ENCODE peak calls at places on chromosome 21, in five cellular contexts. One of them, this sample, is unnamed.

GRCh38 chr21:42460391-42461184 is 35.4 kb downstream of the RSPH1 start:
- DNase-seq in fibroblast of lung: no peak
- DNase-seq in brain microvascular endothelial cell: no peak
- DNase-seq in heart left ventricle: no peak
- DNase-seq in GM23338: peak
- DNase-seq in this sample: no peak

GRCh38 chr21:26715878-26716506 is 129.2 kb downstream of the ADAMTS1 start:
- DNase-seq in GM23338: peak
- DNase-seq in brain microvascular endothelial cell: peak
- DNase-seq in heart left ventricle: peak
- DNase-seq in fibroblast of lung: peak
- DNase-seq in this sample: peak

GRCh38 chr21:42218836-42219605 is at the start of gene ABCG1:
- DNase-seq in brain microvascular endothelial cell: no peak
- DNase-seq in fibroblast of lung: peak
- DNase-seq in heart left ventricle: peak
- DNase-seq in GM23338: peak
- DNase-seq in this sample: peak

GRCh38 chr21:42663860-42664535 is 10.6 kb downstream of the PDE9A start:
- DNase-seq in brain microvascular endothelial cell: no peak
- DNase-seq in fibroblast of lung: no peak
- DNase-seq in heart left ventricle: no peak
- DNase-seq in GM23338: no peak
- DNase-seq in this sample: no peak

GRCh38 chr21:33543505-33544129 is 779 bp downstream of the SON start:
- DNase-seq in heart left ventricle: peak
- DNase-seq in GM23338: no peak
- DNase-seq in brain microvascular endothelial cell: peak
- DNase-seq in fibroblast of lung: no peak
- DNase-seq in this sample: no peak

GRCh38 chr21:38476385-38476784 is 21.9 kb downstream of the ERG start:
- DNase-seq in GM23338: no peak
- DNase-seq in brain microvascular endothelial cell: no peak
- DNase-seq in heart left ventricle: peak
- DNase-seq in fibroblast of lung: no peak
- DNase-seq in this sample: no peak

GRCh38 chr21:32772281-32773047 is 909 bp upstream of the PAXBP1 start:
- DNase-seq in heart left ventricle: no peak
- DNase-seq in fibroblast of lung: peak
- DNase-seq in GM23338: peak
- DNase-seq in brain microvascular endothelial cell: no peak
- DNase-seq in this sample: peak

GRCh38 chr21:38819719-38820147 is 14.0 kb downstream of the ETS2 start:
- DNase-seq in fibroblast of lung: peak
- DNase-seq in brain microvascular endothelial cell: peak
- DNase-seq in heart left ventricle: no peak
- DNase-seq in GM23338: no peak
- DNase-seq in this sample: peak

GRCh38 chr21:26280715-26281310 is 110.2 kb upstream of the APP start:
- DNase-seq in GM23338: peak
- DNase-seq in fibroblast of lung: no peak
- DNase-seq in heart left ventricle: no peak
- DNase-seq in brain microvascular endothelial cell: no peak
- DNase-seq in this sample: peak

GRCh38 chr21:29055080-29055479 is 18.4 kb downstream of the CCT8 start:
- DNase-seq in fibroblast of lung: no peak
- DNase-seq in GM23338: no peak
- DNase-seq in heart left ventricle: no peak
- DNase-seq in brain microvascular endothelial cell: no peak
- DNase-seq in this sample: no peak

GRCh38 chr21:26449161-26449560 is 123.9 kb downstream of the CYYR1 start:
- DNase-seq in heart left ventricle: no peak
- DNase-seq in brain microvascular endothelial cell: peak
- DNase-seq in GM23338: no peak
- DNase-seq in fibroblast of lung: peak
- DNase-seq in this sample: peak

GRCh38 chr21:37915941-37916794 is at the start of gene KCNJ6:
- DNase-seq in fibroblast of lung: peak
- DNase-seq in heart left ventricle: peak
- DNase-seq in brain microvascular endothelial cell: peak
- DNase-seq in GM23338: peak
- DNase-seq in this sample: peak

GRCh38 chr21:42232176-42232825 is 13.4 kb downstream of the ABCG1 start:
- DNase-seq in GM23338: no peak
- DNase-seq in heart left ventricle: no peak
- DNase-seq in brain microvascular endothelial cell: no peak
- DNase-seq in fibroblast of lung: no peak
- DNase-seq in this sample: no peak

GRCh38 chr21:42760361-42760970 is 107.0 kb downstream of the PDE9A start:
- DNase-seq in brain microvascular endothelial cell: no peak
- DNase-seq in heart left ventricle: no peak
- DNase-seq in fibroblast of lung: no peak
- DNase-seq in GM23338: no peak
- DNase-seq in this sample: no peak

GRCh38 chr21:35199733-35200015 is 150.6 kb upstream of the RUNX1 start:
- DNase-seq in GM23338: no peak
- DNase-seq in heart left ventricle: no peak
- DNase-seq in fibroblast of lung: no peak
- DNase-seq in brain microvascular endothelial cell: no peak
- DNase-seq in this sample: no peak

GRCh38 chr21:41477641-41478318 is 30.2 kb downstream of the TMPRSS2 start:
- DNase-seq in fibroblast of lung: peak
- DNase-seq in brain microvascular endothelial cell: no peak
- DNase-seq in GM23338: peak
- DNase-seq in heart left ventricle: no peak
- DNase-seq in this sample: no peak

GRCh38 chr21:14452842-14453241 is 69.9 kb upstream of the HSPA13 start:
- DNase-seq in heart left ventricle: no peak
- DNase-seq in GM23338: no peak
- DNase-seq in fibroblast of lung: no peak
- DNase-seq in brain microvascular endothelial cell: no peak
- DNase-seq in this sample: no peak

GRCh38 chr21:42219606-42220137 is 732 bp downstream of the ABCG1 start:
- DNase-seq in heart left ventricle: no peak
- DNase-seq in brain microvascular endothelial cell: no peak
- DNase-seq in GM23338: peak
- DNase-seq in fibroblast of lung: peak
- DNase-seq in this sample: peak

GRCh38 chr21:28159396-28159795 is 833.3 kb downstream of the LTN1 start:
- DNase-seq in GM23338: no peak
- DNase-seq in heart left ventricle: no peak
- DNase-seq in brain microvascular endothelial cell: no peak
- DNase-seq in fibroblast of lung: no peak
- DNase-seq in this sample: no peak

GRCh38 chr21:28833181-28833580 is 159.5 kb downstream of the LTN1 start:
- DNase-seq in brain microvascular endothelial cell: no peak
- DNase-seq in heart left ventricle: no peak
- DNase-seq in fibroblast of lung: no peak
- DNase-seq in GM23338: no peak
- DNase-seq in this sample: no peak

GRCh38 chr21:25964009-25964408 is 206.6 kb downstream of the APP start:
- DNase-seq in fibroblast of lung: peak
- DNase-seq in brain microvascular endothelial cell: no peak
- DNase-seq in GM23338: no peak
- DNase-seq in heart left ventricle: no peak
- DNase-seq in this sample: no peak

GRCh38 chr21:26887241-26887640 is 42.0 kb upstream of the ADAMTS1 start:
- DNase-seq in heart left ventricle: no peak
- DNase-seq in brain microvascular endothelial cell: peak
- DNase-seq in fibroblast of lung: peak
- DNase-seq in GM23338: no peak
- DNase-seq in this sample: peak

GRCh38 chr21:32770514-32771133 is 931 bp downstream of the PAXBP1 start:
- DNase-seq in GM23338: no peak
- DNase-seq in fibroblast of lung: no peak
- DNase-seq in heart left ventricle: no peak
- DNase-seq in brain microvascular endothelial cell: peak
- DNase-seq in this sample: peak

GRCh38 chr21:23131177-23131576 is 2133.0 kb downstream of the NCAM2 start:
- DNase-seq in GM23338: peak
- DNase-seq in brain microvascular endothelial cell: no peak
- DNase-seq in heart left ventricle: no peak
- DNase-seq in fibroblast of lung: no peak
- DNase-seq in this sample: no peak

GRCh38 chr21:35705237-35705887 is 355.0 kb downstream of the SETD4 start:
- DNase-seq in fibroblast of lung: no peak
- DNase-seq in GM23338: no peak
- DNase-seq in heart left ventricle: no peak
- DNase-seq in brain microvascular endothelial cell: no peak
- DNase-seq in this sample: no peak

GRCh38 chr21:34834307-34834706 is 165.5 kb downstream of the CLIC6 start:
- DNase-seq in fibroblast of lung: no peak
- DNase-seq in brain microvascular endothelial cell: no peak
- DNase-seq in heart left ventricle: no peak
- DNase-seq in GM23338: no peak
- DNase-seq in this sample: no peak

GRCh38 chr21:25822981-25823380 is 88.2 kb downstream of the GABPA start:
- DNase-seq in heart left ventricle: no peak
- DNase-seq in GM23338: no peak
- DNase-seq in brain microvascular endothelial cell: no peak
- DNase-seq in fibroblast of lung: no peak
- DNase-seq in this sample: no peak

GRCh38 chr21:43306911-43307676 is 119.8 kb downstream of the SIK1 start:
- DNase-seq in brain microvascular endothelial cell: peak
- DNase-seq in GM23338: no peak
- DNase-seq in fibroblast of lung: peak
- DNase-seq in heart left ventricle: peak
- DNase-seq in this sample: peak

GRCh38 chr21:42850866-42851391 is 28.4 kb downstream of the WDR4 start:
- DNase-seq in brain microvascular endothelial cell: peak
- DNase-seq in GM23338: peak
- DNase-seq in fibroblast of lung: no peak
- DNase-seq in heart left ventricle: no peak
- DNase-seq in this sample: no peak

GRCh38 chr21:31366825-31367224 is 22.8 kb upstream of the TIAM1 start:
- DNase-seq in GM23338: no peak
- DNase-seq in brain microvascular endothelial cell: peak
- DNase-seq in fibroblast of lung: peak
- DNase-seq in heart left ventricle: no peak
- DNase-seq in this sample: peak

GRCh38 chr21:31360717-31361116 is 16.7 kb upstream of the TIAM1 start:
- DNase-seq in fibroblast of lung: no peak
- DNase-seq in brain microvascular endothelial cell: no peak
- DNase-seq in heart left ventricle: no peak
- DNase-seq in GM23338: no peak
- DNase-seq in this sample: no peak

GRCh38 chr21:31364265-31364945 is 20.3 kb upstream of the TIAM1 start:
- DNase-seq in GM23338: no peak
- DNase-seq in heart left ventricle: no peak
- DNase-seq in brain microvascular endothelial cell: no peak
- DNase-seq in fibroblast of lung: no peak
- DNase-seq in this sample: no peak

GRCh38 chr21:31358148-31358547 is 14.1 kb upstream of the TIAM1 start:
- DNase-seq in heart left ventricle: no peak
- DNase-seq in fibroblast of lung: no peak
- DNase-seq in GM23338: no peak
- DNase-seq in brain microvascular endothelial cell: no peak
- DNase-seq in this sample: no peak

DNA sequence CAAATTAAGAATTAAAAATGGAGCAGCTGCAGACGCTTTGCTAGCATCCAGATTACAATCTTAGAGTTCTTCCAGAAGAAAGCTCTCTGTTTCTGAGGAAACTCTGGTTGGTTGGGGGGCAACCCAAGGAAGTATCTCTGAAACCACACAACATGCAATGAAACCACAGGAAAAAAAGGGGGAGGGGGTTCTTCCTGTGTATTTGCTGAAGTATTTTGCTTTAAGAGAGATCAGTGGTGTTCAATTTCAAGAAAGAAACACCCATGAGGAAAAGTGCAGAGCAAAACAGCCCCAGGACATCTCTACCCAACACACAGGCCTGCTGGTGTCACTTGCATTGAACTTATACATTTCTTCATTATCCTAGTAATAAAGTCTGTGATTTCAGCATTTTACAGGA is 19.7 kb upstream of the TIAM1 start:
- DNase-seq in GM23338: no peak
- DNase-seq in brain microvascular endothelial cell: no peak
- DNase-seq in heart left ventricle: no peak
- DNase-seq in fibroblast of lung: peak
- DNase-seq in this sample: no peak
- H3K4me3 ChIP-seq in GM23338: no peak
- H3K4me3 ChIP-seq in brain microvascular endothelial cell: no peak
- H3K4me3 ChIP-seq in heart left ventricle: no peak
- H3K4me3 ChIP-seq in fibroblast of lung: no peak
- H3K4me3 ChIP-seq in this sample: no peak

GRCh38 chr21:45309069-45309521 is 21.4 kb upstream of the POFUT2 start:
- DNase-seq in brain microvascular endothelial cell: peak
- DNase-seq in heart left ventricle: peak
- DNase-seq in GM23338: peak
- DNase-seq in fibroblast of lung: peak
- DNase-seq in this sample: peak
- TF ChIP-seq CTCF in brain microvascular endothelial cell: peak
- TF ChIP-seq CTCF in heart left ventricle: peak
- TF ChIP-seq CTCF in GM23338: peak
- TF ChIP-seq CTCF in fibroblast of lung: peak
- TF ChIP-seq CTCF in this sample: peak

DNA sequence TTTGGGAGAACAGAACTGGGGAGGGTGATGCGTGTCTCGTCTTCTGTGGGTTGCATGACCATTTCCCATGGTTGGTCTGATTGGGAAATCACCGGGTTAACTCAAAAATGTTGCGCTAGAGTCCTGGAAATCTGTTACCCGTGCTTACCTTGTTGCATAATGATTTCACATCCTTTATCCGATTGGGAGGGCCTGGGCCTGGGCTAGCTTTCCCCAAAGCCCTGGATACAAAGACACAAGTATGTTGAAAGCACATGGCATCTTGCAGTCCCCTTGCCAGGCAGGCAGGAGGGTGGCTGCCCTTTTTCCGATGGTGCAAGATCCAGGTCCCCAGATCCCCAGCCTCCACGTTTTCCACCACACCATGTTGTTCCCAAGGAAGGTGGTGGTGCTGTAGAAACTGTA is 582 bp downstream of the TRPM2 start:
- DNase-seq in heart left ventricle: no peak
- DNase-seq in brain microvascular endothelial cell: no peak
- DNase-seq in GM23338: no peak
- DNase-seq in fibroblast of lung: no peak
- DNase-seq in this sample: no peak
- H3K4me3 ChIP-seq in heart left ventricle: peak
- H3K4me3 ChIP-seq in brain microvascular endothelial cell: no peak
- H3K4me3 ChIP-seq in GM23338: no peak
- H3K4me3 ChIP-seq in fibroblast of lung: no peak
- H3K4me3 ChIP-seq in this sample: no peak

GRCh38 chr21:46328151-46328550 is 4.2 kb downstream of the PCNT start:
- DNase-seq in brain microvascular endothelial cell: no peak
- DNase-seq in heart left ventricle: no peak
- DNase-seq in GM23338: no peak
- DNase-seq in fibroblast of lung: no peak
- DNase-seq in this sample: no peak

GRCh38 chr21:46325073-46325912 is 1.3 kb downstream of the PCNT start:
- DNase-seq in fibroblast of lung: peak
- DNase-seq in GM23338: peak
- DNase-seq in heart left ventricle: peak
- DNase-seq in brain microvascular endothelial cell: peak
- DNase-seq in this sample: peak

GRCh38 chr21:46327711-46328110 is 3.8 kb downstream of the PCNT start:
- DNase-seq in GM23338: no peak
- DNase-seq in heart left ventricle: no peak
- DNase-seq in brain microvascular endothelial cell: no peak
- DNase-seq in fibroblast of lung: no peak
- DNase-seq in this sample: no peak

GRCh38 chr21:46324390-46325072 is 575 bp downstream of the PCNT start:
- DNase-seq in heart left ventricle: peak
- DNase-seq in fibroblast of lung: peak
- DNase-seq in GM23338: peak
- DNase-seq in brain microvascular endothelial cell: peak
- DNase-seq in this sample: peak

GRCh38 chr21:46326110-46326703 is 2.3 kb downstream of the PCNT start:
- DNase-seq in brain microvascular endothelial cell: no peak
- DNase-seq in heart left ventricle: no peak
- DNase-seq in fibroblast of lung: no peak
- DNase-seq in GM23338: peak
- DNase-seq in this sample: no peak
- TF ChIP-seq CTCF in brain microvascular endothelial cell: no peak
- TF ChIP-seq CTCF in heart left ventricle: no peak
- TF ChIP-seq CTCF in fibroblast of lung: no peak
- TF ChIP-seq CTCF in GM23338: no peak
- TF ChIP-seq CTCF in this sample: no peak